ENCODE peak calls at places on chromosomes 11 and 22, in eight cellular contexts. One of them, this sample, is unnamed.

GRCh38 chr11:91946397-91947090 is 278.1 kb upstream of the FAT3 start:
- DNase-seq in iris pigment epithelial cell: no peak
- DNase-seq in caudate nucleus: no peak
- DNase-seq in A549: no peak
- DNase-seq in stimulated activated CD8-positive, alpha-beta memory T cell treated with anti-CD3 and anti-CD28 coated beads, Interleukin-15, amount 100 ng/mL, for 1 hour: no peak
- DNase-seq in stimulated activated CD4-positive, alpha-beta T cell treated with anti-CD3 and anti-CD28 coated beads, Interleukin-12 subunit alpha, Interleukin-12 subunit beta, amount 100 ng/mL, for 48 hours: no peak
- DNase-seq in NCI-H460: no peak
- DNase-seq in activated CD4-positive, alpha-beta T cell treated with anti-CD3 and anti-CD28 coated beads, Interleukin-2, amount 50 U/mL, for 4 hours: no peak
- DNase-seq in this sample: no peak

GRCh38 chr22:42973536-42973881 is 41.4 kb downstream of the PACSIN2 start:
- DNase-seq in stimulated activated CD8-positive, alpha-beta memory T cell treated with anti-CD3 and anti-CD28 coated beads, Interleukin-15, amount 100 ng/mL, for 1 hour: no peak
- DNase-seq in activated CD4-positive, alpha-beta T cell treated with anti-CD3 and anti-CD28 coated beads, Interleukin-2, amount 50 U/mL, for 4 hours: no peak
- DNase-seq in A549: no peak
- DNase-seq in stimulated activated CD4-positive, alpha-beta T cell treated with anti-CD3 and anti-CD28 coated beads, Interleukin-12 subunit alpha, Interleukin-12 subunit beta, amount 100 ng/mL, for 48 hours: no peak
- DNase-seq in iris pigment epithelial cell: no peak
- DNase-seq in NCI-H460: no peak
- DNase-seq in caudate nucleus: no peak
- DNase-seq in this sample: no peak

GRCh38 chr11:111308140-111308539 is 9.8 kb downstream of the POU2AF3 start:
- DNase-seq in caudate nucleus: no peak
- DNase-seq in iris pigment epithelial cell: no peak
- DNase-seq in stimulated activated CD8-positive, alpha-beta memory T cell treated with anti-CD3 and anti-CD28 coated beads, Interleukin-15, amount 100 ng/mL, for 1 hour: no peak
- DNase-seq in A549: peak
- DNase-seq in activated CD4-positive, alpha-beta T cell treated with anti-CD3 and anti-CD28 coated beads, Interleukin-2, amount 50 U/mL, for 4 hours: no peak
- DNase-seq in NCI-H460: no peak
- DNase-seq in stimulated activated CD4-positive, alpha-beta T cell treated with anti-CD3 and anti-CD28 coated beads, Interleukin-12 subunit alpha, Interleukin-12 subunit beta, amount 100 ng/mL, for 48 hours: no peak
- DNase-seq in this sample: no peak

GRCh38 chr11:59426361-59427067 is at the start of gene OR5A2:
- DNase-seq in A549: no peak
- DNase-seq in iris pigment epithelial cell: no peak
- DNase-seq in stimulated activated CD4-positive, alpha-beta T cell treated with anti-CD3 and anti-CD28 coated beads, Interleukin-12 subunit alpha, Interleukin-12 subunit beta, amount 100 ng/mL, for 48 hours: no peak
- DNase-seq in activated CD4-positive, alpha-beta T cell treated with anti-CD3 and anti-CD28 coated beads, Interleukin-2, amount 50 U/mL, for 4 hours: no peak
- DNase-seq in caudate nucleus: no peak
- DNase-seq in NCI-H460: no peak
- DNase-seq in stimulated activated CD8-positive, alpha-beta memory T cell treated with anti-CD3 and anti-CD28 coated beads, Interleukin-15, amount 100 ng/mL, for 1 hour: no peak
- DNase-seq in this sample: no peak

GRCh38 chr11:113715273-113715672 is 9.2 kb upstream of the TMPRSS5 start:
- DNase-seq in iris pigment epithelial cell: no peak
- DNase-seq in activated CD4-positive, alpha-beta T cell treated with anti-CD3 and anti-CD28 coated beads, Interleukin-2, amount 50 U/mL, for 4 hours: no peak
- DNase-seq in A549: no peak
- DNase-seq in stimulated activated CD4-positive, alpha-beta T cell treated with anti-CD3 and anti-CD28 coated beads, Interleukin-12 subunit alpha, Interleukin-12 subunit beta, amount 100 ng/mL, for 48 hours: no peak
- DNase-seq in NCI-H460: no peak
- DNase-seq in caudate nucleus: no peak
- DNase-seq in stimulated activated CD8-positive, alpha-beta memory T cell treated with anti-CD3 and anti-CD28 coated beads, Interleukin-15, amount 100 ng/mL, for 1 hour: no peak
- DNase-seq in this sample: no peak

GRCh38 chr22:40620464-40621046 is 16.0 kb downstream of the MRTFA start:
- DNase-seq in A549: peak
- DNase-seq in stimulated activated CD8-positive, alpha-beta memory T cell treated with anti-CD3 and anti-CD28 coated beads, Interleukin-15, amount 100 ng/mL, for 1 hour: no peak
- DNase-seq in activated CD4-positive, alpha-beta T cell treated with anti-CD3 and anti-CD28 coated beads, Interleukin-2, amount 50 U/mL, for 4 hours: no peak
- DNase-seq in iris pigment epithelial cell: peak
- DNase-seq in caudate nucleus: no peak
- DNase-seq in NCI-H460: no peak
- DNase-seq in stimulated activated CD4-positive, alpha-beta T cell treated with anti-CD3 and anti-CD28 coated beads, Interleukin-12 subunit alpha, Interleukin-12 subunit beta, amount 100 ng/mL, for 48 hours: no peak
- DNase-seq in this sample: peak

GRCh38 chr22:47295226-47295901 is 532.9 kb downstream of the TBC1D22A start:
- DNase-seq in caudate nucleus: no peak
- DNase-seq in activated CD4-positive, alpha-beta T cell treated with anti-CD3 and anti-CD28 coated beads, Interleukin-2, amount 50 U/mL, for 4 hours: no peak
- DNase-seq in stimulated activated CD8-positive, alpha-beta memory T cell treated with anti-CD3 and anti-CD28 coated beads, Interleukin-15, amount 100 ng/mL, for 1 hour: no peak
- DNase-seq in NCI-H460: no peak
- DNase-seq in A549: no peak
- DNase-seq in iris pigment epithelial cell: no peak
- DNase-seq in stimulated activated CD4-positive, alpha-beta T cell treated with anti-CD3 and anti-CD28 coated beads, Interleukin-12 subunit alpha, Interleukin-12 subunit beta, amount 100 ng/mL, for 48 hours: no peak
- DNase-seq in this sample: no peak

GRCh38 chr11:95793111-95793510 is 2.8 kb downstream of the CEP57 start:
- DNase-seq in NCI-H460: no peak
- DNase-seq in A549: no peak
- DNase-seq in stimulated activated CD4-positive, alpha-beta T cell treated with anti-CD3 and anti-CD28 coated beads, Interleukin-12 subunit alpha, Interleukin-12 subunit beta, amount 100 ng/mL, for 48 hours: no peak
- DNase-seq in caudate nucleus: no peak
- DNase-seq in stimulated activated CD8-positive, alpha-beta memory T cell treated with anti-CD3 and anti-CD28 coated beads, Interleukin-15, amount 100 ng/mL, for 1 hour: no peak
- DNase-seq in iris pigment epithelial cell: no peak
- DNase-seq in activated CD4-positive, alpha-beta T cell treated with anti-CD3 and anti-CD28 coated beads, Interleukin-2, amount 50 U/mL, for 4 hours: no peak
- DNase-seq in this sample: peak

GRCh38 chr11:47886096-47886495 is 37.9 kb upstream of the NUP160 start:
- DNase-seq in caudate nucleus: no peak
- DNase-seq in A549: peak
- DNase-seq in stimulated activated CD8-positive, alpha-beta memory T cell treated with anti-CD3 and anti-CD28 coated beads, Interleukin-15, amount 100 ng/mL, for 1 hour: no peak
- DNase-seq in NCI-H460: no peak
- DNase-seq in activated CD4-positive, alpha-beta T cell treated with anti-CD3 and anti-CD28 coated beads, Interleukin-2, amount 50 U/mL, for 4 hours: peak
- DNase-seq in stimulated activated CD4-positive, alpha-beta T cell treated with anti-CD3 and anti-CD28 coated beads, Interleukin-12 subunit alpha, Interleukin-12 subunit beta, amount 100 ng/mL, for 48 hours: no peak
- DNase-seq in iris pigment epithelial cell: peak
- DNase-seq in this sample: peak